ENCODE peak calls at places on chromosomes 2 and 18, in eight cellular contexts. J is stomach, A is ovary, X is tibial nerve, K is A549, T is suprapubic skin, N is SK-N-SH, S is transverse colon. G is an unnamed sample.

GRCh38 chr18:2108581-2108980 is 462.7 kb downstream of the METTL4 start:
- DNase-seq in J (no peak), A (no peak), X (no peak), K (no peak), T (no peak), N (no peak), S (no peak), G (no peak)

GRCh38 chr2:110865188-110865587 is 132.8 kb downstream of the ACOXL start:
- DNase-seq in J (no peak), A (no peak), X (no peak), K (no peak), T (peak; percentile 24), N (no peak), S (peak; percentile 37), G (no peak)

GRCh38 chr2:12284037-12284436 is 432.7 kb upstream of the TRIB2 start:
- DNase-seq in J (no peak), A (no peak), X (no peak), K (no peak), T (no peak), N (no peak), S (no peak), G (no peak)

GRCh38 chr2:53652131-53652530 is 115.5 kb upstream of the CHAC2 start:
- DNase-seq in J (no peak), A (no peak), X (no peak), K (no peak), T (no peak), N (no peak), S (no peak), G (no peak)

GRCh38 chr2:30565860-30566358 is 118.9 kb downstream of the LCLAT1 start:
- DNase-seq in J (no peak), A (peak; percentile 39), X (peak; percentile 16), K (no peak), T (no peak), N (no peak), S (no peak), G (no peak)

GRCh38 chr18:34767601-34768027 is 57.5 kb downstream of the DTNA start:
- DNase-seq in J (no peak), A (no peak), X (no peak), K (no peak), T (no peak), N (no peak), S (no peak), G (no peak)

GRCh38 chr2:85537600-85538506 is 1.1 kb upstream of the MAT2A start:
- DNase-seq in J (peak; percentile 57), A (peak; percentile 73), X (peak; percentile 64), K (peak; percentile 37), T (peak; percentile 82), N (peak; percentile 72), S (peak; percentile 66), G (peak; percentile 84)

GRCh38 chr18:10705786-10706185 is 180.0 kb downstream of the NAPG start:
- DNase-seq in J (no peak), A (no peak), X (no peak), K (no peak), T (no peak), N (no peak), S (no peak), G (no peak)

GRCh38 chr2:241321911-241322310 is 6.2 kb downstream of the SEPTIN2 start:
- DNase-seq in J (no peak), A (no peak), X (no peak), K (no peak), T (no peak), N (no peak), S (no peak), G (no peak)

GRCh38 chr2:146642066-146642465 is 1202.8 kb upstream of the ACVR2A start:
- DNase-seq in J (no peak), A (no peak), X (no peak), K (no peak), T (no peak), N (no peak), S (no peak), G (peak; percentile 48)

GRCh38 chr2:83081835-83082522 is 1377.1 kb downstream of the SUCLG1 start:
- DNase-seq in J (no peak), A (no peak), X (peak; percentile 6), K (no peak), T (no peak), N (peak; percentile 20), S (no peak), G (no peak)

GRCh38 chr2:120436885-120437603 is 91.1 kb downstream of the INHBB start:
- DNase-seq in J (peak; percentile 41), A (no peak), X (no peak), K (peak; percentile 72), T (no peak), N (peak; percentile 66), S (no peak), G (no peak)

GRCh38 chr2:144201868-144202468 is 318.0 kb downstream of the ZEB2 start:
- DNase-seq in J (no peak), A (no peak), X (no peak), K (no peak), T (no peak), N (no peak), S (no peak), G (no peak)

GRCh38 chr18:79987566-79987965 is 797 bp downstream of the TXNL4A start:
- DNase-seq in J (no peak), A (no peak), X (no peak), K (no peak), T (no peak), N (no peak), S (no peak), G (no peak)

GRCh38 chr18:55587341-55588000 is 521 bp downstream of the TCF4 start:
- DNase-seq in J (no peak), A (peak; percentile 52), X (peak; percentile 26), K (peak; percentile 9), T (no peak), N (peak; percentile 76), S (no peak), G (no peak)

GRCh38 chr2:174595904-174596397 is 1.7 kb downstream of the WIPF1 start:
- DNase-seq in J (no peak), A (no peak), X (no peak), K (no peak), T (no peak), N (no peak), S (no peak), G (no peak)
- H3K27ac ChIP-seq in J (peak overlapping the region; percentile 71), A (no peak overlapping the region), X (peak overlapping the region; percentile 78), K (no peak overlapping the region), T (peak overlapping the region; percentile 49), N (peak overlapping the region; percentile 95), S (peak overlapping the region; percentile 82), G (peak overlapping the region; percentile 63)

DNA sequence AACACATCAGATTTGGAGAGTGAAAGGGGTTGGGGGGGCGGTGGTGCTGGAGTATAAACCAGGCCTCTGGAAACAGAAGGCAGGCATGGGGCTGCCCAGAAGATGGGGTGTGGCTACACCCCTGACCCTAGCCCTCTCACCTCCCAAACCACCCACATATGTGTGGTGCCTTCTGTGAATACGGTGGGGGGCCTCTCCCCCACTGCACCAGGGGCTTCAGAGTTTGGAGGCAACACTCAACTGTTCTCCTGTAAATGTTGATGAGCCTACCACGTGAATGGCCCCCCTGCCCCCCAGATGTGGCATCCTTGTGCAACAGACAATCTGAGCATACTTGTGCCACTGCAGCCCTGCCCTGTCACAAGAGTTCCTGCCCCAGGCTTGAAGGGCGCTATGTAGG is 19.5 kb downstream of the FBXO41 start:
- DNase-seq in J (no peak), A (no peak), X (no peak), K (no peak), T (no peak), N (no peak), S (no peak), G (no peak)
- TF ChIP-seq EP300 in J (no peak), A (no peak), X (no peak), K (no peak), T (no peak), N (no peak), S (no peak), G (no peak)

GRCh38 chr2:101753720-101754490 is 56.4 kb downstream of the MAP4K4 start:
- DNase-seq in J (no peak), A (no peak), X (no peak), K (no peak), T (no peak), N (no peak), S (no peak), G (no peak)

GRCh38 chr2:101754613-101755012 is 57.1 kb downstream of the MAP4K4 start:
- DNase-seq in J (no peak), A (no peak), X (no peak), K (no peak), T (no peak), N (no peak), S (no peak), G (no peak)

GRCh38 chr2:101758001-101758400 is 60.5 kb downstream of the MAP4K4 start:
- DNase-seq in J (no peak), A (no peak), X (no peak), K (no peak), T (no peak), N (no peak), S (no peak), G (no peak)

GRCh38 chr2:101759162-101759561 is 61.7 kb downstream of the MAP4K4 start:
- DNase-seq in J (no peak), A (no peak), X (no peak), K (peak; percentile 23), T (no peak), N (no peak), S (no peak), G (no peak)

DNA sequence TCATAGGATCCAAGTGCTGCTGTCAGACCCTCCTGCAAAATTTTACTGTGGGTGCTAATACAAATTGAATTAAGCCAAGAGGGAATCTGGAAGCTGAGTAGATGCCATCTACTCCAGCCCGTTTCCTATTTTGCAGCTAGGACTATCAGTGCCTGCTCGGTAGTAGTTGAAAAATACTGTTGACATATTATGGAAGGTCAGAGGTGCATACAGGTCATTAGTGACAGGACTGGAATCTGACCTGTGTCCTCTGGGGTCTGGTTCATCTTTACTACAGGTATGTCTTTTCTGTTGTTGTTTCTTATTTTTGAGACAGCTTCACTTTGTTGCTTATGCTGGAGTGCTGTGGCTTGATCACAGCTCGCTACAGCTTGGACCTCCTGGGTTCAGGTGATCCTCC is 58.8 kb downstream of the MAP4K4 start:
- DNase-seq in J (no peak), A (no peak), X (no peak), K (no peak), T (no peak), N (no peak), S (no peak), G (no peak)
- H3K27ac ChIP-seq in J (no peak overlapping the region), A (no peak overlapping the region), X (peak overlapping the region; percentile 78), K (no peak overlapping the region), T (no peak overlapping the region), N (no peak overlapping the region), S (no peak overlapping the region), G (no peak overlapping the region)

GRCh38 chr2:23698116-23698732 is 228.7 kb downstream of the ATAD2B start:
- DNase-seq in J (no peak), A (no peak), X (no peak), K (no peak), T (no peak), N (peak; percentile 68), S (no peak), G (peak; percentile 11)

GRCh38 chr2:23698733-23699391 is 228.1 kb downstream of the ATAD2B start:
- DNase-seq in J (no peak), A (no peak), X (no peak), K (no peak), T (peak; percentile 49), N (peak; percentile 83), S (no peak), G (peak; percentile 66)

GRCh38 chr2:23703037-23703582 is 223.8 kb downstream of the ATAD2B start:
- DNase-seq in J (no peak), A (no peak), X (no peak), K (no peak), T (no peak), N (no peak), S (no peak), G (peak; percentile 50)

GRCh38 chr2:23699526-23699925 is 227.4 kb downstream of the ATAD2B start:
- DNase-seq in J (no peak), A (no peak), X (no peak), K (no peak), T (peak; percentile 58), N (no peak), S (no peak), G (peak; percentile 61)

GRCh38 chr2:23700627-23701026 is 226.3 kb downstream of the ATAD2B start:
- DNase-seq in J (no peak), A (no peak), X (no peak), K (no peak), T (peak; percentile 67), N (peak; percentile 16), S (no peak), G (peak; percentile 39)
- TF ChIP-seq EP300 in J (no peak), A (no peak), X (no peak), K (no peak), T (no peak), N (no peak), S (no peak), G (no peak)